ENCODE peak calls at places on chromosomes 4 and X, in eight cellular contexts. N is activated CD8-positive, alpha-beta memory T cell treated with anti-CD3 and anti-CD28 coated beads for 1 hour; X is tibial artery; V is ELR; E is WTC11; M is activated naive CD8-positive, alpha-beta T cell treated with anti-CD3 and anti-CD28 coated beads, Interleukin-2, amount 50 U/mL, for 24 hours; O is AG08396; T is central memory CD4-positive, alpha-beta T cell. Y is an unnamed sample.

GRCh38 chr4:172521171-172521570 is 647.4 kb upstream of the GALNT7 start:
- DNase-seq in V (no peak), T (no peak), E (no peak), O (no peak), M (no peak), X (no peak), N (no peak), Y (no peak)

GRCh38 chr4:87530868-87531267 is 1.7 kb upstream of the SPARCL1 start:
- DNase-seq in V (no peak), O (no peak), E (no peak), N (no peak), T (no peak), M (no peak), X (peak; percentile 81), Y (no peak)

GRCh38 chrX:149221246-149221645 is 283.9 kb downstream of the IDS start:
- DNase-seq in E (no peak), N (no peak), T (no peak), V (no peak), M (no peak), X (no peak), O (no peak), Y (no peak)

GRCh38 chrX:135295238-135295943 is 13.9 kb upstream of the ETDC start:
- DNase-seq in V (peak; percentile 60), T (peak; percentile 51), E (peak; percentile 73), N (peak; percentile 22), O (peak; percentile 16), M (peak; percentile 60), X (peak; percentile 25), Y (peak; percentile 46)

GRCh38 chr4:168840988-168841681 is 168.9 kb downstream of the CBR4 start:
- DNase-seq in X (no peak), V (no peak), M (no peak), T (no peak), N (no peak), O (no peak), E (peak; percentile 30), Y (no peak)

GRCh38 chr4:80367737-80368136 is 32.2 kb downstream of the CFAP299 start:
- DNase-seq in T (no peak), M (no peak), E (no peak), O (peak; percentile 35), N (no peak), V (peak; percentile 60), X (no peak), Y (no peak)

GRCh38 chr4:763191-763810 is 57.7 kb downstream of the PCGF3 start:
- DNase-seq in T (no peak), N (no peak), O (no peak), E (no peak), M (no peak), V (no peak), X (no peak), Y (no peak)

GRCh38 chr4:174709531-174709930 is 119.5 kb downstream of the GLRA3 start:
- DNase-seq in V (no peak), O (no peak), N (no peak), T (no peak), X (no peak), E (no peak), M (no peak), Y (no peak)

GRCh38 chr4:152310223-152310622 is 225.7 kb downstream of the FBXW7 start:
- DNase-seq in E (no peak), M (no peak), O (peak; percentile 67), V (peak; percentile 93), N (no peak), T (no peak), X (no peak), Y (no peak)

GRCh38 chr4:157806176-157806575 is 366.6 kb downstream of the GASK1B start:
- DNase-seq in V (no peak), T (no peak), O (no peak), N (no peak), X (no peak), E (no peak), M (no peak), Y (no peak)

GRCh38 chr4:123546123-123546654 is 149.6 kb downstream of the SPRY1 start:
- DNase-seq in X (no peak), V (no peak), T (no peak), M (no peak), E (no peak), O (no peak), N (no peak), Y (no peak)

GRCh38 chrX:78024349-78025108 is 55.1 kb upstream of the PGAM4 start:
- DNase-seq in T (peak; percentile 47), N (no peak), O (peak; percentile 8), E (peak; percentile 16), V (peak; percentile 57), M (no peak), X (peak; percentile 20), Y (peak; percentile 31)

GRCh38 chrX:153347530-153347929 is 13.6 kb downstream of the ZNF275 start:
- DNase-seq in O (no peak), T (no peak), N (no peak), X (no peak), E (no peak), V (no peak), M (no peak), Y (no peak)

GRCh38 chrX:40755291-40756249 is 20.2 kb upstream of the MED14 start:
- DNase-seq in N (no peak), O (peak; percentile 23), T (no peak), V (no peak), X (peak; percentile 51), E (no peak), M (no peak), Y (no peak)

GRCh38 chrX:43504394-43504793 is 151.7 kb upstream of the MAOA start:
- DNase-seq in N (no peak), M (no peak), O (no peak), X (no peak), V (no peak), T (no peak), E (no peak), Y (no peak)

GRCh38 chrX:40007746-40008705 is 89.7 kb downstream of the BCOR start:
- DNase-seq in T (no peak), N (no peak), X (no peak), V (no peak), O (no peak), E (no peak), M (no peak), Y (no peak)

GRCh38 chrX:56343664-56344063 is 111.5 kb downstream of the KLF8 start:
- DNase-seq in V (no peak), O (no peak), N (no peak), M (no peak), E (no peak), X (no peak), T (peak; percentile 4), Y (peak; percentile 10)

GRCh38 chr4:109655396-109655795 is 47.8 kb downstream of the CASP6 start:
- DNase-seq in O (no peak), X (no peak), T (no peak), E (no peak), M (no peak), N (no peak), V (no peak), Y (no peak)

GRCh38 chrX:153684447-153685178 is 3.1 kb upstream of the SLC6A8 start:
- DNase-seq in E (peak; percentile 45), T (no peak), O (no peak), N (no peak), V (no peak), X (no peak), M (no peak), Y (no peak)

GRCh38 chr4:163332526-163333405 is at the start of gene NPY1R:
- DNase-seq in M (peak; percentile 29), V (peak; percentile 76), O (peak; percentile 87), N (no peak), E (peak; percentile 78), X (peak; percentile 81), T (no peak), Y (no peak)

GRCh38 chr4:47668256-47668655 is 169.6 kb downstream of the CORIN start:
- DNase-seq in V (no peak), M (no peak), E (no peak), O (no peak), X (no peak), T (no peak), N (no peak), Y (no peak)

GRCh38 chrX:1589356-1590130 is 1.9 kb upstream of the AKAP17A start:
- DNase-seq in N (no peak), E (no peak), T (no peak), V (no peak), M (no peak), X (no peak), O (no peak), Y (no peak)

GRCh38 chrX:40278340-40279090 is 180.8 kb upstream of the BCOR start:
- DNase-seq in T (peak; percentile 70), M (peak; percentile 44), V (no peak), N (peak; percentile 40), O (no peak), E (no peak), X (no peak), Y (peak; percentile 75)

GRCh38 chr4:181822005-181822375 is 421.2 kb upstream of the TENM3 start:
- DNase-seq in E (no peak), M (no peak), T (no peak), X (no peak), O (no peak), V (peak; percentile 3), N (no peak), Y (no peak)

GRCh38 chr4:152382057-152382785 is 153.7 kb downstream of the FBXW7 start:
- DNase-seq in M (no peak), E (no peak), V (no peak), X (no peak), N (no peak), T (peak; percentile 6), O (no peak), Y (no peak)

GRCh38 chr4:186569533-186570192 is 14.3 kb upstream of the MTNR1A start:
- DNase-seq in V (no peak), X (no peak), M (no peak), O (no peak), T (no peak), E (no peak), N (no peak), Y (no peak)

GRCh38 chr4:25500626-25501318 is 123.7 kb downstream of the ANAPC4 start:
- DNase-seq in V (no peak), X (no peak), M (no peak), E (no peak), O (no peak), N (no peak), T (no peak), Y (no peak)

GRCh38 chr4:122602277-122603142 is 18.4 kb downstream of the IL21 start:
- DNase-seq in E (no peak), T (peak; percentile 7), O (no peak), X (no peak), V (peak; percentile 61), M (no peak), N (no peak), Y (no peak)

GRCh38 chrX:141975839-141976238 is 72.1 kb downstream of the MAGEC1 start:
- DNase-seq in T (no peak), M (no peak), X (no peak), E (no peak), N (no peak), V (no peak), O (no peak), Y (no peak)

GRCh38 chr4:3294401-3295241 is 1.8 kb downstream of the RGS12 start:
- DNase-seq in E (no peak), X (no peak), V (no peak), M (no peak), T (no peak), N (no peak), O (no peak), Y (no peak)

GRCh38 chr4:159206427-159206871 is 103.6 kb downstream of the RAPGEF2 start:
- DNase-seq in E (no peak), N (no peak), X (no peak), M (peak; percentile 40), O (peak; percentile 9), V (peak; percentile 66), T (no peak), Y (no peak)